ENCODE peak calls at places on chromosomes 13 and 19, in six cellular contexts. E, N, T, X, A and W are unnamed samples.

GRCh38 chr13:114035583-114036501 is 62.0 kb upstream of the C13orf46 start:
- DNase-seq in E (no peak), N (no peak), T (no peak), X (no peak), A (no peak), W (no peak)

GRCh38 chr19:33734913-33735312 is 61.8 kb upstream of the KCTD15 start:
- DNase-seq in E (no peak), N (no peak), T (no peak), X (no peak), A (no peak), W (no peak)

GRCh38 chr13:74979703-74980102 is 502.3 kb downstream of the TBC1D4 start:
- DNase-seq in E (no peak), N (no peak), T (no peak), X (no peak), A (no peak), W (no peak)

GRCh38 chr19:3849092-3849491 is 19.7 kb downstream of the ZFR2 start:
- DNase-seq in E (no peak), N (peak), T (no peak), X (no peak), A (peak), W (peak)

GRCh38 chr13:60591348-60591747 is 194.3 kb downstream of the TDRD3 start:
- DNase-seq in E (no peak), N (no peak), T (no peak), X (no peak), A (no peak), W (peak)

GRCh38 chr19:30778961-30779690 is 406.9 kb downstream of the ZNF536 start:
- DNase-seq in E (no peak), N (no peak), T (no peak), X (no peak), A (no peak), W (no peak)

GRCh38 chr19:5697022-5697889 is 7.2 kb downstream of the RPL36 start:
- DNase-seq in E (peak), N (no peak), T (no peak), X (no peak), A (no peak), W (no peak)

GRCh38 chr19:3586124-3586626 is 897 bp downstream of the GIPC3 start:
- DNase-seq in E (no peak), N (peak), T (no peak), X (no peak), A (peak), W (no peak)

GRCh38 chr13:58620171-58620570 is 988.6 kb downstream of the PCDH17 start:
- DNase-seq in E (no peak), N (no peak), T (no peak), X (no peak), A (no peak), W (no peak)

GRCh38 chr13:76723551-76724232 is 162.5 kb downstream of the KCTD12 start:
- DNase-seq in E (peak), N (no peak), T (no peak), X (no peak), A (no peak), W (peak)

GRCh38 chr13:20002766-20003165 is 44.2 kb downstream of the ZMYM2 start:
- DNase-seq in E (no peak), N (no peak), T (no peak), X (no peak), A (no peak), W (peak)

GRCh38 chr13:106691861-106692260 is 123.9 kb upstream of the ARGLU1 start:
- DNase-seq in E (no peak), N (no peak), T (no peak), X (no peak), A (no peak), W (no peak)

GRCh38 chr19:40322271-40322610 is 26.0 kb downstream of the C19orf47 start:
- DNase-seq in E (no peak), N (no peak), T (no peak), X (no peak), A (no peak), W (no peak)

GRCh38 chr13:68522184-68522583 is 1292.0 kb upstream of the PCDH9 start:
- DNase-seq in E (no peak), N (no peak), T (no peak), X (no peak), A (no peak), W (no peak)

GRCh38 chr13:50485979-50486935 is 357.2 kb downstream of the DLEU7 start:
- DNase-seq in E (no peak), N (no peak), T (no peak), X (no peak), A (no peak), W (no peak)

GRCh38 chr19:940591-941291 is 14.9 kb downstream of the ARID3A start:
- DNase-seq in E (no peak), N (peak), T (peak), X (peak), A (peak), W (peak)

GRCh38 chr13:48818495-48818961 is 157.2 kb upstream of the FNDC3A start:
- DNase-seq in E (no peak), N (no peak), T (no peak), X (no peak), A (no peak), W (no peak)

GRCh38 chr13:74920361-74920760 is 561.6 kb downstream of the TBC1D4 start:
- DNase-seq in E (no peak), N (no peak), T (no peak), X (no peak), A (no peak), W (no peak)

GRCh38 chr19:30690935-30691505 is 318.8 kb downstream of the ZNF536 start:
- DNase-seq in E (no peak), N (no peak), T (no peak), X (no peak), A (no peak), W (no peak)

GRCh38 chr19:50933640-50934039 is 19.2 kb downstream of the KLK5 start:
- DNase-seq in E (no peak), N (no peak), T (no peak), X (no peak), A (no peak), W (no peak)

GRCh38 chr19:30566681-30567420 is 194.7 kb downstream of the ZNF536 start:
- DNase-seq in E (no peak), N (no peak), T (no peak), X (no peak), A (no peak), W (no peak)

GRCh38 chr13:25473864-25474263 is 102.1 kb downstream of the ATP8A2 start:
- DNase-seq in E (no peak), N (no peak), T (no peak), X (no peak), A (no peak), W (no peak)

GRCh38 chr13:102555914-102556553 is 40.8 kb upstream of the TPP2 start:
- DNase-seq in E (no peak), N (no peak), T (no peak), X (no peak), A (peak), W (peak)

GRCh38 chr13:40682449-40683240 is 16.2 kb upstream of the FOXO1 start:
- DNase-seq in E (no peak), N (no peak), T (no peak), X (no peak), A (peak), W (peak)

GRCh38 chr13:32255744-32256120 is 59.4 kb downstream of the ZAR1L start:
- DNase-seq in E (no peak), N (no peak), T (no peak), X (no peak), A (no peak), W (no peak)

GRCh38 chr19:19105365-19106060 is 32.8 kb downstream of the TMEM161A start:
- DNase-seq in E (peak), N (no peak), T (no peak), X (no peak), A (no peak), W (no peak)

GRCh38 chr13:25324100-25324499 is 22.7 kb downstream of the NUP58 start:
- DNase-seq in E (no peak), N (no peak), T (no peak), X (no peak), A (no peak), W (no peak)

GRCh38 chr19:5293607-5294089 is 47.0 kb downstream of the PTPRS start:
- DNase-seq in E (no peak), N (peak), T (no peak), X (no peak), A (no peak), W (no peak)

GRCh38 chr13:48748681-48749080 is 95.0 kb downstream of the CYSLTR2 start:
- DNase-seq in E (no peak), N (no peak), T (no peak), X (no peak), A (no peak), W (no peak)

DNA sequence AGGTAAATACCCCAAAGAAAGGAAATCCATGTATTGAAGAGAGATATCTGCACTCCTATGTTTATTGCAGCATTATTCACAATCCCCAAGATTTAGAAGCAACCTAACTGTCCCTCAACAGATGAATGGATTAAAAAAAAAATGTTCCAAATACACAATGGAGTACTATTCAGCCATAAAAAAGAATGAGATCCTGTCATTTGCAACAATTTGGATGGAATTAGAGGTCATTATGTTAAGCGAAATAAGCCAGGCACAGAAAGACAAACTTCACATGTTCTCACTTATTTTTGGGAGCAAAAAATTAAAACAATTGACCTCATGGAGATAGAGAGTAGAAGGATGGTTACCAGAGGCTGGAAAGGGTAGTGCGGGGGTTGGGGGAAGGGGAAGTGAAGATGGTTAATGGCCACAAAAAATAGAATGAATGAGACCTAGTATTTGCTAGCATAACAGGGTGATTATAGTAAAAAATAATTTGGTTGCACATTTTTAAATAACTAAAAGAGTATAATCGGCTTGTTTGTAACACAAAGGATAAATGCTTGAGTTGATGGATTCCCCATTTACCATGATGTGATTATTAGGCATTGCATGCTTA is 9.7 kb upstream of the ZNF709 start:
- DNase-seq in E (no peak), N (no peak), T (no peak), X (no peak), A (no peak), W (no peak)
- H3K4me3 ChIP-seq in E (no peak), N (peak), T (peak), X (peak), A (no peak), W (no peak)

GRCh38 chr13:79126706-79127105 is 279.3 kb downstream of the RBM26 start:
- DNase-seq in E (no peak), N (no peak), T (no peak), X (no peak), A (no peak), W (no peak)
- H3K4me3 ChIP-seq in E (no peak), N (no peak), T (no peak), X (no peak), A (no peak), W (no peak)

GRCh38 chr19:42276284-42276683 is 7.2 kb downstream of the CIC start:
- DNase-seq in E (no peak), N (no peak), T (no peak), X (no peak), A (no peak), W (no peak)

GRCh38 chr19:42279148-42279901 is 10.3 kb downstream of the CIC start:
- DNase-seq in E (no peak), N (no peak), T (no peak), X (no peak), A (peak), W (no peak)

GRCh38 chr19:42279902-42280760 is 11.1 kb downstream of the CIC start:
- DNase-seq in E (peak), N (peak), T (peak), X (peak), A (peak), W (peak)

GRCh38 chr19:42276821-42277220 is 7.8 kb downstream of the CIC start:
- DNase-seq in E (no peak), N (no peak), T (no peak), X (no peak), A (no peak), W (no peak)

DNA sequence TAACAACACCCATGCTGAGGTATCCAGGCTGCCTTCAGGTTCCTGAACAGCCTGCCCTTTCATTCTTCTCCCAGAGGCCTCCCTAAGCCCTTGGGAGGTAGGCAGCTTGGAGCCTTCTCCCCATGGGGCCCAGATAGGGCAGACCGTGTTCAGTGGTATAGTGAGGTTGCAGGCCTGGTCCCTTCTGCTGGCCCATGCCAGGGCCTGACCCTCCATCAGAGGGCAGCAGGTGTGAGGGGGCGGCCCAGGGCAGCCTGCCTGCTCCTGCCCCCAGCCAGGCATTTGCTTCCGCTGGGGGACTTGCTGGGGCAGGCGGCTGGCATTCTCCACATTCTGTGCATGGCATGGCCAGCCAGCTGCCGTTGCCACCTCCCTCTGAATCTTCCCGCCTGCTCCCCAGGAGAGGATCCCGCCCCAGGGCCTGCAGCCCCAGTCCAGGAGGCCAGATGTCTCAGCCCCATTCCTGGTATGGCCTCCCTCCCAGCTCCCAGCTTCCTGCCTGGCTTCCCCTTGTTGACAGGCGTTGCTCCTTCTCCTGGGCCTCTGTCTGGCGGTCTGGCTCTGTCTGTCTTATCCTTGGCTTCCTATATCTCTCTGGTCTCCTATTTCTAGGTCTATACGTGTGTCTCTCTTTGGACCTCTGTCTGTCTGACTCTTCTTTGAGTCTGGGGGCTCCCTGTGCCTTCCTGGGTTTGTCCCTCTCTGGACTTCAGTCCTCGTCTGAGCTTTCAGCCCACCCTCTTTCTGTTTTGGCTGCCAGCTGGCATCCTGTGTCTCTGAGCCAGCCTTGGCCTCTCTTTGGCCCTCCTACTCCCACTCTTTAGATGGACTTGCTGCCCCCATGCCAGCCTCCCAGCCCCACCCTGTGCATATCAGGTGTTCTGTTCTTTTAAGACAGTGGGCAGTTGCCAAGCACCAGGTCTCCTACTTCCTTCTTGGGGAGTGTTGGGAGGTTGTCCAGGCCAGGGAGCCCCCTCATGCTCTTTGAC is 9.1 kb downstream of the CIC start:
- DNase-seq in E (no peak), N (no peak), T (no peak), X (no peak), A (no peak), W (no peak)
- H3K4me3 ChIP-seq in E (no peak), N (no peak), T (no peak), X (peak), A (no peak), W (no peak)

GRCh38 chr19:49807888-49808675 is 5.0 kb downstream of the FUZ start:
- DNase-seq in E (no peak), N (no peak), T (no peak), X (no peak), A (no peak), W (no peak)

GRCh38 chr19:49808762-49809154 is 4.3 kb downstream of the FUZ start:
- DNase-seq in E (peak), N (peak), T (peak), X (peak), A (peak), W (no peak)

GRCh38 chr19:49811328-49811727 is 1.8 kb downstream of the FUZ start:
- DNase-seq in E (no peak), N (no peak), T (no peak), X (no peak), A (no peak), W (no peak)

GRCh38 chr19:49809155-49809986 is 3.7 kb downstream of the FUZ start:
- DNase-seq in E (no peak), N (peak), T (peak), X (no peak), A (no peak), W (no peak)

DNA sequence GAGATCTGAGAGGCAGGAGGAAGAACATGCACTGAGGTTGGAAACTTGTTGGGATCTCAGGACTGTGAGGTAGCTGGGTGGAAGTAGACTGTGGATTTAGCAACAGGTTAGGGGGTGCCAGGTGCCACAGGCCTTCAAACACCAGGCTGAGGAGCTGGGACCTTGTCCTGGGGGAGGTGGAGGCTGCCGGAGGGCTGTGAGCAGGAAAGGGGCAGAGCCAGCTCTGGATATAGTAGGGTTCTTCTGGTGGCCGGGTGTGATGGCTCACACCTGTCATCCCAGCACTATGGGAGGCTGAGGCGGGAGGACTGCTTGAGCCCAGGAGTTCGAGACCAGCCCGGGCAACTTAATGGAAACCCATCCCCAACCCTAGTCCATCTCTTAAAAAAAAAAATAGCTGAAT is 3.1 kb downstream of the FUZ start:
- DNase-seq in E (no peak), N (no peak), T (no peak), X (no peak), A (no peak), W (no peak)
- H3K4me3 ChIP-seq in E (peak), N (peak), T (peak), X (peak), A (peak), W (no peak)

DNA sequence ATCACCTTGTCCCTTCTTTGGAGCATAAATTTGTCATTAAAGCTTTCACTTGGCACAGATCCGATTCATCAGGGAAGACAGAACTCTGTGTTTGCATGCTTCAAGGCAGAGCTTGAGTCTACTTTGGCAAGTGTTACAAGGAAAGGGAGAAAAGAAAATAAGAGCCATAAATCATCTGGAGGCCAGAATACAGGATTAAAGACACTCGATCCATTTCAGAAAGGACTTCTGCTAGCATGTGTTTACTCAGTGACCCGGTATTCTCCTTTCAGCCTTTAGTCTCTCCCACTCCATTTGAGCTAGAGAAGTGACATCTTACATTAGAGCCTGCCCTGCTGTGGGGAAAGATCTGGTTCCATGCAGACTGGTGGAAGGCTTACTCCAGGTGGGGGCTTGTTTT is 306.4 kb downstream of the KLF5 start:
- DNase-seq in E (no peak), N (no peak), T (no peak), X (no peak), A (no peak), W (no peak)
- H3K4me3 ChIP-seq in E (no peak), N (no peak), T (no peak), X (no peak), A (no peak), W (no peak)

GRCh38 chr19:28027116-28027515 is 1185.8 kb downstream of the UQCRFS1 start:
- DNase-seq in E (no peak), N (no peak), T (no peak), X (no peak), A (no peak), W (no peak)

GRCh38 chr19:28024920-28025319 is 1188.0 kb downstream of the UQCRFS1 start:
- DNase-seq in E (no peak), N (no peak), T (no peak), X (no peak), A (no peak), W (no peak)

GRCh38 chr19:28028881-28029280 is 1184.1 kb downstream of the UQCRFS1 start:
- DNase-seq in E (no peak), N (no peak), T (no peak), X (no peak), A (no peak), W (no peak)

GRCh38 chr19:28023064-28023463 is 1189.9 kb downstream of the UQCRFS1 start:
- DNase-seq in E (no peak), N (no peak), T (no peak), X (no peak), A (no peak), W (no peak)

GRCh38 chr19:28026636-28027035 is 1186.3 kb downstream of the UQCRFS1 start:
- DNase-seq in E (no peak), N (no peak), T (no peak), X (no peak), A (no peak), W (no peak)
- H3K4me3 ChIP-seq in E (no peak), N (no peak), T (no peak), X (no peak), A (no peak), W (no peak)